ENCODE peak calls at places on chromosomes 1 and 21, in eight cellular contexts. Q, Z, C, X, O, G, I and H are unnamed samples.

GRCh38 chr1:165875171-165875570 is 47.8 kb downstream of the UCK2 start:
- DNase-seq in I (no peak), Q (peak), O (no peak), G (no peak), X (peak), Z (no peak), C (no peak), H (no peak)

GRCh38 chr1:106998431-106999002 is 58.0 kb upstream of the PRMT6 start:
- DNase-seq in X (no peak), Q (no peak), Z (no peak), G (no peak), C (no peak), O (no peak), I (no peak), H (no peak)

GRCh38 chr1:221887091-221887746 is 145.3 kb upstream of the DUSP10 start:
- DNase-seq in Q (no peak), X (peak), Z (peak), C (no peak), I (no peak), O (no peak), G (no peak), H (peak)

GRCh38 chr1:11078631-11079030 is 18.8 kb upstream of the SRM start:
- DNase-seq in G (no peak), C (no peak), Z (peak), Q (no peak), X (no peak), O (peak), I (no peak), H (no peak)

GRCh38 chr1:106747791-106748190 is 308.7 kb upstream of the PRMT6 start:
- DNase-seq in C (no peak), O (no peak), G (no peak), Z (no peak), X (no peak), I (no peak), Q (no peak), H (peak)

GRCh38 chr1:236516929-236517704 is 6.7 kb upstream of the LGALS8 start:
- DNase-seq in O (peak), Q (no peak), G (no peak), I (peak), C (no peak), Z (peak), X (no peak), H (no peak)

GRCh38 chr1:183887826-183888819 is 83.2 kb downstream of the RGL1 start:
- DNase-seq in C (no peak), O (no peak), G (no peak), Q (no peak), Z (peak), X (no peak), I (no peak), H (no peak)

GRCh38 chr1:221099747-221100146 is 220.5 kb downstream of the HLX start:
- DNase-seq in G (no peak), O (no peak), X (no peak), Z (no peak), Q (no peak), I (no peak), C (no peak), H (no peak)

GRCh38 chr1:206866062-206866461 is 639 bp downstream of the IL20 start:
- DNase-seq in O (no peak), Q (no peak), X (no peak), I (no peak), Z (peak), C (no peak), G (no peak), H (no peak)

GRCh38 chr1:50275564-50275963 is 147.7 kb downstream of the DMRTA2 start:
- DNase-seq in I (no peak), Z (no peak), G (no peak), X (no peak), Q (no peak), C (no peak), O (no peak), H (no peak)

GRCh38 chr1:186680031-186681012 is at the start of gene PTGS2:
- DNase-seq in Z (peak), G (peak), I (peak), O (peak), Q (peak), X (peak), C (peak), H (peak)

GRCh38 chr1:243974451-243975292 is 76.4 kb upstream of the ZBTB18 start:
- DNase-seq in G (no peak), X (no peak), C (no peak), O (no peak), I (no peak), Z (peak), Q (no peak), H (peak)

GRCh38 chr1:2021550-2021949 is 2.4 kb downstream of the GABRD start:
- DNase-seq in Z (no peak), G (no peak), X (no peak), Q (no peak), C (no peak), O (no peak), I (no peak), H (no peak)

GRCh38 chr1:206782448-206782847 is 10.2 kb upstream of the IL10 start:
- DNase-seq in Q (no peak), X (no peak), I (no peak), Z (no peak), G (no peak), C (no peak), O (no peak), H (no peak)

GRCh38 chr21:45580181-45580575 is 37.9 kb upstream of the SLC19A1 start:
- DNase-seq in X (no peak), Q (no peak), O (no peak), I (no peak), Z (no peak), C (no peak), G (no peak), H (peak)

GRCh38 chr1:179229214-179230140 is at the start of gene ABL2:
- DNase-seq in C (peak), O (peak), X (peak), G (peak), Z (peak), I (peak), Q (peak), H (peak)

GRCh38 chr1:197868751-197869501 is 33.5 kb upstream of the C1orf53 start:
- DNase-seq in I (peak), Z (peak), C (peak), G (peak), O (peak), Q (peak), X (peak), H (no peak)

GRCh38 chr1:213783273-213783672 is 204.5 kb upstream of the PROX1 start:
- DNase-seq in Z (no peak), O (no peak), G (no peak), I (no peak), X (no peak), Q (no peak), C (no peak), H (no peak)